ENCODE peak calls at places on chromosomes 7 and 10, in seven cellular contexts. U is foreskin fibroblast, P is heart left ventricle, W is fibroblast of mammary gland, B is HFFc6, S is nephron progenitor cell, N is adrenal gland. T is an unnamed sample.

GRCh38 chr7:111980721-111981120 is 225.5 kb downstream of the DOCK4 start:
- DNase-seq in N (no peak), B (no peak), W (no peak), U (no peak), P (no peak), S (no peak), T (no peak)

GRCh38 chr7:149313981-149314380 is 52.0 kb downstream of the ZNF783 start:
- DNase-seq in W (no peak), U (no peak), P (no peak), S (no peak), B (no peak), N (no peak), T (no peak)

GRCh38 chr7:9189683-9190082 is 756.3 kb downstream of the NXPH1 start:
- DNase-seq in W (no peak), S (peak; percentile 1), U (no peak), P (no peak), N (no peak), B (no peak), T (no peak)

GRCh38 chr10:21732067-21732772 is 198.2 kb downstream of the MLLT10 start:
- DNase-seq in B (peak; percentile 67), W (peak; percentile 81), S (peak; percentile 74), N (peak; percentile 77), P (peak; percentile 59), U (peak; percentile 70), T (no peak)

GRCh38 chr10:123634221-123634620 is 31.9 kb upstream of the GPR26 start:
- DNase-seq in S (no peak), U (no peak), N (no peak), B (no peak), W (no peak), P (no peak), T (no peak)

GRCh38 chr7:46545790-46546189 is 624.7 kb upstream of the IGFBP3 start:
- DNase-seq in U (peak; percentile 63), W (peak; percentile 76), N (no peak), B (peak; percentile 73), P (no peak), S (no peak), T (no peak)

GRCh38 chr10:103278862-103279298 is 1.9 kb downstream of the INA start:
- DNase-seq in B (no peak), S (peak; percentile 90), P (peak; percentile 36), U (peak; percentile 32), N (peak; percentile 54), W (peak; percentile 48), T (no peak)

GRCh38 chr7:77531038-77531437 is 6.1 kb upstream of the PTPN12 start:
- DNase-seq in W (no peak), N (no peak), P (no peak), U (no peak), S (no peak), B (no peak), T (no peak)

GRCh38 chr10:58576736-58577366 is 64.2 kb downstream of the BICC1 start:
- DNase-seq in B (no peak), N (no peak), W (peak; percentile 50), P (no peak), S (no peak), U (no peak), T (no peak)

GRCh38 chr10:13698217-13698616 is 111.5 kb downstream of the PRPF18 start:
- DNase-seq in U (no peak), W (peak; percentile 59), S (no peak), P (peak; percentile 44), B (peak; percentile 30), N (no peak), T (no peak)

GRCh38 chr10:59623100-59623822 is 86.4 kb downstream of the SLC16A9 start:
- DNase-seq in N (no peak), B (no peak), S (no peak), P (no peak), U (no peak), W (no peak), T (no peak)

GRCh38 chr10:77932016-77932715 is 5.6 kb upstream of the DLG5 start:
- DNase-seq in S (no peak), U (no peak), P (no peak), W (no peak), N (no peak), B (no peak), T (no peak)

GRCh38 chr10:132045324-132045723 is 20.4 kb upstream of the JAKMIP3 start:
- DNase-seq in S (no peak), B (no peak), U (no peak), P (no peak), W (no peak), N (no peak), T (no peak)

GRCh38 chr10:91032614-91033248 is 111.8 kb upstream of the ANKRD1 start:
- DNase-seq in P (peak; percentile 28), S (no peak), W (peak; percentile 73), U (peak; percentile 53), B (no peak), N (peak; percentile 52), T (no peak)

GRCh38 chr7:135245226-135245625 is 11.6 kb downstream of the STRA8 start:
- DNase-seq in U (no peak), N (no peak), W (no peak), B (no peak), P (no peak), S (no peak), T (no peak)

GRCh38 chr10:94219829-94220228 is 142.9 kb downstream of the NOC3L start:
- DNase-seq in P (no peak), W (peak; percentile 41), S (no peak), B (no peak), U (peak; percentile 20), N (no peak), T (no peak)

GRCh38 chr7:29239638-29240037 is 45.1 kb downstream of the CHN2 start:
- DNase-seq in P (no peak), S (no peak), N (no peak), W (peak; percentile 6), B (no peak), U (no peak), T (no peak)

GRCh38 chr7:133434246-133434865 is 181.5 kb downstream of the EXOC4 start:
- DNase-seq in W (peak; percentile 47), N (no peak), P (no peak), B (peak; percentile 5), U (peak; percentile 10), S (no peak), T (no peak)

GRCh38 chr10:3661271-3661670 is 123.7 kb downstream of the KLF6 start:
- DNase-seq in W (no peak), N (no peak), P (no peak), B (no peak), S (no peak), U (no peak), T (no peak)

GRCh38 chr10:131762789-131763696 is 137.8 kb upstream of the PPP2R2D start:
- DNase-seq in B (no peak), N (no peak), S (no peak), U (no peak), P (no peak), W (no peak), T (no peak)

GRCh38 chr7:157661611-157661975 is 324.8 kb downstream of the DNAJB6 start:
- DNase-seq in P (no peak), B (no peak), S (no peak), U (no peak), N (no peak), W (no peak), T (peak; percentile 11)

GRCh38 chr10:80159166-80159888 is 26.8 kb downstream of the PLAC9 start:
- DNase-seq in U (no peak), P (no peak), N (no peak), B (no peak), S (no peak), W (no peak), T (no peak)

GRCh38 chr7:96775046-96775445 is 65.4 kb upstream of the SEM1 start:
- DNase-seq in P (no peak), B (no peak), U (no peak), S (no peak), N (no peak), W (no peak), T (no peak)

GRCh38 chr7:42283553-42283952 is 46.5 kb upstream of the GLI3 start:
- DNase-seq in U (peak; percentile 32), P (no peak), W (peak; percentile 30), S (no peak), N (no peak), B (no peak), T (no peak)

GRCh38 chr10:108241166-108241565 is 1076.7 kb upstream of the SORCS1 start:
- DNase-seq in P (no peak), N (no peak), S (no peak), B (no peak), W (no peak), U (no peak), T (no peak)

GRCh38 chr10:61500460-61500859 is 47.3 kb upstream of the TMEM26 start:
- DNase-seq in W (no peak), U (no peak), S (no peak), B (no peak), N (no peak), P (no peak), T (no peak)
- TF ChIP-seq CTCF in W (no peak), U (no peak), S (no peak), B (no peak), N (no peak), P (no peak), T (no peak)

DNA sequence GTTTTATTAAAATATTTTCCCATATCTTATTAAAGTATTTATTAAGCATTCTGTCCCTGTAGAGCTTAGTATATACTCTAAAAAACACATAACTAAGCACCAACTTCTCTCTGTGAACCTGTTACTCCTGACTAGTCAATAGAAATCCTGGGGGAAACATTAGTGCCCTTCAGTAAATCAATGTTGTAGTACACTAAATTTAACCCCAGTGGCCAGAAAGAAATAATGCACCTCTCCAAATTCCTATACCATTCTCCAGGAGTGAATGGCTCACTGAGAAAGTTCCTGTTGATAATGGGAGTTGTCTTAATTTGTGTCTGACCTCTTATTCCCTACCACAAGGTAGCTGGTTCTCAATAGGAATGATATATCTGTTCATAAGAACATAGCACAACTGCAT is 188.2 kb downstream of the SEMA3D start:
- DNase-seq in N (no peak), U (no peak), P (no peak), S (no peak), B (no peak), W (no peak), T (no peak)
- TF ChIP-seq CTCF in N (no peak), U (no peak), P (no peak), S (peak; percentile 16), B (peak; percentile 56), W (no peak), T (no peak)

DNA sequence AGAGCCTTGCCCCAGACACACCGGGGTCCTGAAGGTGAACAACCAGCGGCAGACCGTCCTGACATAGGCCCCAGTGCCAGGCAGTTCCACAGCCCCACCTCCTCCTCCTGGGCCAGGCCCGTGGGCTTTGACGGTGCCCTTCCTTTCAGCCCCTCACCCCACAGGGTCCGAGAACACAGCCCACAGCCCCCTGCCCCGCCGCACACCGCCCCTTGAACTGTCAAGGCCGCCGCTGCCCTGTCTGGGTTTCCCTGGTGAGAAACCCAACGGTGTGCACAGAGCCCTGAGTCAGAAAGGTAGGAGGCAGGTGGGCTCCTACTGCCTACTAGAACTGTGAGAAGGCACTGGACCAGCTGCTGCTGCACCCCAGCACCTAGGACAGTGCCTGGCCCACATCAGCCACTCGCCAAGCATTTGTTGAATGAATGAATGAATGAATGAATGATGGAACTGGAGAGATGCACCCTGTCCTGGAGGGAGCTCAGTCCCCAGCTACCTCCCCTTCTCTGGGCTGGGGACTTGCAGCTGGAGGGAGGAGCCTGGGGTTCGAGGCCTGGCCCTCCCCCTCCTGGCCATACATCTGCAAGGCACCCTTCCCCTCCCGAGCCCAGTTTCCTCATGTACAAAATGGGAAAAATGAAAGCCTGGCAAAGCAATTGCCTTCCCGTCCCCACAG is 117.9 kb downstream of the SLIT1 start:
- DNase-seq in S (no peak), P (no peak), U (no peak), W (no peak), N (no peak), B (no peak), T (no peak)
- TF ChIP-seq CTCF in S (peak; percentile 9), P (no peak), U (no peak), W (no peak), N (no peak), B (peak; percentile 34), T (no peak)

GRCh38 chr7:22854158-22855048 is 31.8 kb upstream of the TOMM7 start:
- DNase-seq in N (peak; percentile 87), S (peak; percentile 78), U (peak; percentile 85), B (peak; percentile 87), P (peak; percentile 91), W (peak; percentile 88), T (peak; percentile 59)
- TF ChIP-seq CTCF in N (peak; percentile 25), S (peak; percentile 59), U (no peak), B (peak; percentile 98), P (peak; percentile 95), W (no peak), T (peak; percentile 98)

T was measured in CD14-positive monocyte.